ENCODE peak calls at places on chromosomes 1 and 21, in four cellular contexts. G is choroid plexus epithelial cell, B is fibroblast of lung, W is BE2C. P is an unnamed sample.
A peak's percentile ranks its signal among the peaks of the same experiment; 100 is the strongest.

GRCh38 chr21:34986561-34987533 is 62.3 kb downstream of the RUNX1 start:
- DNase-seq in G (peak; percentile 92), B (peak; percentile 98), W (no peak), P (no peak)

GRCh38 chr1:71089536-71090270 is 8.9 kb upstream of the ZRANB2 start:
- DNase-seq in G (peak; percentile 81), B (peak; percentile 83), W (no peak), P (no peak)

GRCh38 chr1:1000357-1001056 is 610 bp upstream of the HES4 start:
- DNase-seq in G (peak; percentile 90), B (peak; percentile 77), W (peak; percentile 48), P (peak; percentile 90)

GRCh38 chr1:102239247-102239646 is 242.5 kb upstream of the OLFM3 start:
- DNase-seq in G (no peak), B (no peak), W (no peak), P (no peak)

GRCh38 chr1:173663159-173663558 is 6.5 kb downstream of the ANKRD45 start:
- DNase-seq in G (no peak), B (no peak), W (no peak), P (no peak)

GRCh38 chr21:35512321-35512720 is 463.2 kb upstream of the RUNX1 start:
- DNase-seq in G (no peak), B (no peak), W (no peak), P (no peak)

GRCh38 chr1:212928323-212929281 is 21.7 kb upstream of the VASH2 start:
- DNase-seq in G (no peak), B (peak; percentile 41), W (peak; percentile 31), P (no peak)

GRCh38 chr1:231162300-231162969 is 577 bp downstream of the TRIM67 start:
- DNase-seq in G (peak; percentile 49), B (peak; percentile 62), W (peak; percentile 72), P (peak; percentile 72)

GRCh38 chr1:94285026-94285654 is 47.8 kb upstream of the ARHGAP29 start:
- DNase-seq in G (peak; percentile 48), B (peak; percentile 59), W (no peak), P (no peak)

GRCh38 chr1:109193653-109194590 is 19.8 kb upstream of the SARS1 start:
- DNase-seq in G (no peak), B (no peak), W (peak; percentile 59), P (peak; percentile 69)

GRCh38 chr1:15885701-15886612 is 38.5 kb downstream of the SPEN start:
- DNase-seq in G (peak; percentile 96), B (peak; percentile 89), W (peak; percentile 92), P (peak; percentile 98)

GRCh38 chr21:27291006-27291405 is 324.1 kb upstream of the ADAMTS5 start:
- DNase-seq in G (no peak), B (peak; percentile 36), W (no peak), P (no peak)

GRCh38 chr1:220776254-220776653 is 10.5 kb upstream of the MTARC1 start:
- DNase-seq in G (no peak), B (no peak), W (no peak), P (no peak)

GRCh38 chr1:31792541-31792940 is 23.3 kb downstream of the SPOCD1 start:
- DNase-seq in G (no peak), B (no peak), W (no peak), P (peak; percentile 36)

GRCh38 chr21:27581168-27581567 is 614.3 kb upstream of the ADAMTS5 start:
- DNase-seq in G (no peak), B (peak; percentile 79), W (no peak), P (no peak)

GRCh38 chr1:223258751-223259177 is 105.2 kb downstream of the SUSD4 start:
- DNase-seq in G (peak; percentile 50), B (peak; percentile 77), W (no peak), P (no peak)

GRCh38 chr1:32651461-32652073 is 559 bp downstream of the RBBP4 start:
- DNase-seq in G (no peak), B (no peak), W (no peak), P (no peak)

GRCh38 chr1:158924677-158925076 is 6.7 kb upstream of the PYHIN1 start:
- DNase-seq in G (no peak), B (no peak), W (no peak), P (no peak)

GRCh38 chr1:178726545-178726944 is 1.5 kb downstream of the RALGPS2 start:
- DNase-seq in G (no peak), B (no peak), W (no peak), P (no peak)

GRCh38 chr1:239155466-239155865 is 230.9 kb upstream of the CHRM3 start:
- DNase-seq in G (no peak), B (no peak), W (no peak), P (no peak)

GRCh38 chr1:64537942-64538341 is 68.0 kb downstream of the CACHD1 start:
- DNase-seq in G (no peak), B (no peak), W (peak; percentile 22), P (no peak)

GRCh38 chr1:84907095-84907827 is 14.3 kb upstream of the LPAR3 start:
- DNase-seq in G (peak; percentile 68), B (peak; percentile 84), W (no peak), P (no peak)

GRCh38 chr1:20720631-20721051 is 2.8 kb upstream of the KIF17 start:
- DNase-seq in G (no peak), B (no peak), W (no peak), P (peak; percentile 37)

GRCh38 chr1:231193710-231194340 is 32.0 kb downstream of the TRIM67 start:
- DNase-seq in G (no peak), B (no peak), W (no peak), P (no peak)

GRCh38 chr1:215987092-215987855 is 420.2 kb downstream of the KCTD3 start:
- DNase-seq in G (peak; percentile 1), B (peak; percentile 24), W (no peak), P (no peak)

GRCh38 chr1:8476021-8476420 is 158.1 kb downstream of the SLC45A1 start:
- DNase-seq in G (no peak), B (no peak), W (no peak), P (no peak)

GRCh38 chr1:207025144-207025880 is 7.2 kb downstream of the C1orf116 start:
- DNase-seq in G (peak; percentile 39), B (peak; percentile 81), W (no peak), P (peak; percentile 74)

GRCh38 chr1:2856076-2856390 is 54.5 kb upstream of the TTC34 start:
- DNase-seq in G (no peak), B (no peak), W (no peak), P (no peak)

GRCh38 chr1:198167436-198167934 is 10.7 kb downstream of the NEK7 start:
- DNase-seq in G (peak; percentile 59), B (peak; percentile 73), W (no peak), P (no peak)

GRCh38 chr1:191350938-191351337 is 807.3 kb upstream of the RGS18 start:
- DNase-seq in G (no peak), B (no peak), W (no peak), P (no peak)

DNA sequence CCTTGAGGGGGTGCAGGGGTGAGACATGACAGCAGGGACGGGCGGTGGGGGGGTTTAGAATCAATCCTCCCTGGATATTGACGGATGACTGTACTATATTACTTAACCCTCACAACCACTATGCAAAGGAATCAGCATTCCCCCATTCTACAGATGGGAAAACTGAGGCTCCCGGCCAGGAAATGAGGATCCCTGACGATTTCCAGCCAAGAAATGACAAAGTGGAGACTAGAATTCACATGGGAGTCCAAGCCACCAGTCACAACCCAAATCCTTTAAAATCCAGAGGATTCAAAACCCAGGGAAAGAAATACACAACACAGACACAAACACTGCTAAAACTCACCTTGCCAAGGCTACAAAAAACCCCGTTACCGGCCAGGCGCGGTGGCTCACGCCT is 10.7 kb downstream of the SSBP3 start:
- DNase-seq in G (no peak), B (no peak), W (no peak), P (no peak)
- H3K4me3 ChIP-seq in G (no peak overlapping the region), B (no peak overlapping the region), W (no peak overlapping the region), P (no peak overlapping the region)

GRCh38 chr21:44710294-44710665 is 1.1 kb downstream of the TSPEAR start:
- DNase-seq in G (no peak), B (no peak), W (no peak), P (peak; percentile 52)
- H3K4me3 ChIP-seq in G (no peak overlapping the region), B (no peak overlapping the region), W (no peak overlapping the region), P (no peak overlapping the region)

DNA sequence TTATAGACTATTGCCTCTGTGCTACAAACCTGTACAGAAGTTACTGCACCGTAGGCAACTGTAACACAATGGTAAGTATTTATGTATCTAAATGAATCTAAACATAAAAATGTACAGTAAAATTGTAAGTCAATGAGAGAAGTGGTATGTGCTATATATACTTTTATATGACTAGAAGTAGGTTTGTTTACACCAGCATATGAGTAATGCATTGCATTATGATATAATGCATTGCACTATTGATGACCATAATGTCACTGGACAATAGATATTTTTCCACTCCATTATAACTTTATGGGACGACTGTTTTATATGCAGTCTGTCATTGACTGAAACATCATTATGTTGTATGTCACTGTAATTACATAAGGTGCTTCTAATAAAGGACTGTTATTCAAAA is 340.3 kb upstream of the SNX7 start:
- DNase-seq in G (no peak), B (no peak), W (no peak), P (no peak)
- H3K4me3 ChIP-seq in G (no peak overlapping the region), B (no peak overlapping the region), W (no peak overlapping the region), P (no peak overlapping the region)

GRCh38 chr1:61122389-61122788 is 40.0 kb downstream of the NFIA start:
- DNase-seq in G (no peak), B (no peak), W (no peak), P (no peak)

GRCh38 chr1:61120998-61121397 is 38.6 kb downstream of the NFIA start:
- DNase-seq in G (peak; percentile 76), B (no peak), W (no peak), P (no peak)

GRCh38 chr1:61120307-61120840 is 38.0 kb downstream of the NFIA start:
- DNase-seq in G (no peak), B (no peak), W (no peak), P (no peak)

GRCh38 chr1:61123321-61123720 is 41.0 kb downstream of the NFIA start:
- DNase-seq in G (no peak), B (no peak), W (no peak), P (no peak)

GRCh38 chr1:61121631-61122030 is 39.3 kb downstream of the NFIA start:
- DNase-seq in G (peak; percentile 56), B (no peak), W (no peak), P (no peak)
- H3K4me3 ChIP-seq in G (no peak overlapping the region), B (no peak overlapping the region), W (no peak overlapping the region), P (no peak overlapping the region)

P was measured in upper lobe of right lung.